ENCODE peak calls at places on chromosomes 3 and 15, in five cellular contexts. E is PC-9, B is endothelial cell of umbilical vein, V is upper lobe of right lung, P is WERI-Rb-1. W is an unnamed sample.

GRCh38 chr3:8755564-8756237 is 13.7 kb downstream of the OXTR start:
- DNase-seq in V (no peak), B (no peak), E (no peak), P (peak), W (no peak)

GRCh38 chr3:114127517-114127916 is 51.3 kb downstream of the DRD3 start:
- DNase-seq in E (no peak), V (no peak), P (no peak), B (no peak), W (no peak)

GRCh38 chr3:100401674-100402036 is 316 bp downstream of the LNP1 start:
- DNase-seq in E (no peak), B (no peak), V (peak), P (peak), W (peak)

GRCh38 chr15:63449711-63450110 is 54.7 kb upstream of the USP3 start:
- DNase-seq in E (no peak), V (no peak), P (no peak), B (no peak), W (no peak)

GRCh38 chr3:86934851-86935250 is 56.1 kb downstream of the VGLL3 start:
- DNase-seq in V (no peak), B (no peak), E (no peak), P (no peak), W (no peak)

GRCh38 chr3:160010578-160010977 is 21.9 kb downstream of the IL12A start:
- DNase-seq in B (no peak), P (no peak), E (no peak), V (no peak), W (no peak)

GRCh38 chr3:13064964-13065363 is 8.3 kb downstream of the IQSEC1 start:
- DNase-seq in E (no peak), P (no peak), V (no peak), B (no peak), W (no peak)

GRCh38 chr15:77419050-77419835 is 661 bp downstream of the PEAK1 start:
- DNase-seq in B (no peak), P (peak), V (peak), E (peak), W (peak)

GRCh38 chr3:123732447-123732846 is 147.6 kb upstream of the HACD2 start:
- DNase-seq in B (no peak), P (no peak), V (no peak), E (peak), W (no peak)

GRCh38 chr15:33200444-33200843 is 5.9 kb upstream of the FMN1 start:
- DNase-seq in B (no peak), V (no peak), E (no peak), P (no peak), W (no peak)

GRCh38 chr3:191220908-191221307 is 21.9 kb downstream of the OSTN start:
- DNase-seq in P (peak), V (no peak), E (no peak), B (no peak), W (no peak)

GRCh38 chr15:71386005-71386404 is 270.7 kb downstream of the THSD4 start:
- DNase-seq in V (no peak), B (no peak), E (no peak), P (no peak), W (no peak)

GRCh38 chr15:71385469-71385868 is 270.2 kb downstream of the THSD4 start:
- DNase-seq in P (no peak), V (no peak), B (no peak), E (no peak), W (no peak)

GRCh38 chr15:71385026-71385425 is 269.8 kb downstream of the THSD4 start:
- DNase-seq in P (no peak), E (no peak), V (no peak), B (peak), W (no peak)

GRCh38 chr15:71387825-71388224 is 272.6 kb downstream of the THSD4 start:
- DNase-seq in P (no peak), E (no peak), B (no peak), V (no peak), W (no peak)

DNA sequence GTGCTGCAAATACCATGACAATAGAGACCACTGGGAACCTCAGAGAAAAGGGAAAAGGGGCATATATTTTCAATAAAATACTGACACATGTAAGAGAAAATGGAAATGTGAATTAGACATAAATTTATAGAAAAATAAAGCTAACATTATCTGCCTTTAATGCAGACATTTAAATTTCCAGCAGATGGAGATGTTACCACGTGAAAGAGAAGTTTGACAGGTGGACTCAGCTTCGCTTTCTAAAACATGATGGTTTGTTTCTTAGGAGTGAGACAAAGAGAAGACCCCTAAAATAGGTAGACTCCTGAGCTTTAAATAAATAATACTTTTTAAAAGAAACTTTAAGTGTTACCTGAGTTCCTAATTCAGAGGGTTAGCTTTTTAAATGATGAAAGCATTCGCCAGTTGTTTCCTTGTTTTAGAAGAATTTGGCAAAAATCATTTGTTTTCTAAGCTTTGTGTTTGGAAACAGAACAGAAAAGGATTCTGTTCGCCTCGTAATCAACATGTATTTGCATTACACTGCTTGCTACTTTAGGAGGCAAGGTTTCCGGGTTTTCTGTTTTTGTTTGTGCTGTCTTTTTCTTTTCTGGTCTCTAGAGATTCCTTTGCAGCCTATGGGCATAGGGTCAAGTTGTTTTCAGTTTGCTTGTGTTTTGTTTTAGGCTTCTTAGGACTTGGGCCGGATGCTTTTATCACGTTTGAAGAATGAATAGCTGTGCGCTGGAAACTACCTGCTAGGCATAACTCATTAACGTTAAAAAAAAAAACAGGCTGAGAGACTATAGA is 271.4 kb downstream of the THSD4 start:
- DNase-seq in E (no peak), P (no peak), B (peak), V (no peak), W (no peak)
- H3K4me3 ChIP-seq in E (no peak), P (no peak), B (no peak), V (no peak), W (no peak)

DNA sequence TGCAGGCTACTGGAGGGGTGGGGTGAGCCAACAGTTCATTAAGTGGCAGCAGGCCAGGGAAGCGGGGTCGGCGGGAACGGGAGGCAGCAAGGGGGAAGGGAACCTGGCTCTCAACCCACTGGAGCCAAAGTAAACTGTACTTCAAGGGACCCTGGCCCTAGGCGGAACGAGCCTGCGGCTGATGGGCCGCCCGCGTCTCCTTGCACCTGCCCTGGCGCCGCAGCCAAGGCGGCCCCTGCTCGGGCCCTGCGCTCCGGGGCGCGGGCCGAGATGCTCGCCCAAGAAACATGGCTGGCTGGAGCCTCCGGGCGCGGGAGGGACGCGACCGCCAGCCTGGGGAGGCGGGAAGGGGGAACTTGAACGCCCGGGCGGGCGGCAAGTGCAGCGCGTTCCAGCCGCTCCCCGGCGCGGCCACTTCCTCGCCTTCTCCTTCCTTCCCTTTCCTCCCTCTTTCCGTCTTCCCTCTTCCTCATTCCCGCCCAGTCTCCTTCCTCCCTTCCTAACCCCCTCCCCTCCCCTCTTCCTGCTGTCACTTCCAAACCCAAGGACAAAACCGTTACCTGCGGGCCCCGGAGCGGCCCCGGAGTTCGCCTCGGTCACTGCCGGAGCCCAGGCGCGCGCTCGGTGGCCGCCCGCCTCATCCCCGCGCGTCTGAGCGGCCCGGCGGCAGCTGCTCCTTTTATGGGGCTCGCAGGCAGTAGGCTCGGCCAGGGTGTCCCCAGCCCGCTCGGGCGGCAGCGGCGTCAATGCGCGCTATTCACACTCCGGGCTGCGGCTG is 489.7 kb downstream of the MAGI1 start:
- DNase-seq in P (no peak), B (no peak), E (no peak), V (no peak), W (no peak)
- H3K27ac ChIP-seq in P (no peak), B (no peak), E (no peak), V (no peak), W (peak)

GRCh38 chr3:57856675-57857074 is 100.6 kb downstream of the SLMAP start:
- DNase-seq in V (no peak), P (no peak), E (no peak), B (peak), W (no peak)
- TF ChIP-seq CTCF in V (peak), P (no peak), E (peak), B (no peak), W (no peak)

DNA sequence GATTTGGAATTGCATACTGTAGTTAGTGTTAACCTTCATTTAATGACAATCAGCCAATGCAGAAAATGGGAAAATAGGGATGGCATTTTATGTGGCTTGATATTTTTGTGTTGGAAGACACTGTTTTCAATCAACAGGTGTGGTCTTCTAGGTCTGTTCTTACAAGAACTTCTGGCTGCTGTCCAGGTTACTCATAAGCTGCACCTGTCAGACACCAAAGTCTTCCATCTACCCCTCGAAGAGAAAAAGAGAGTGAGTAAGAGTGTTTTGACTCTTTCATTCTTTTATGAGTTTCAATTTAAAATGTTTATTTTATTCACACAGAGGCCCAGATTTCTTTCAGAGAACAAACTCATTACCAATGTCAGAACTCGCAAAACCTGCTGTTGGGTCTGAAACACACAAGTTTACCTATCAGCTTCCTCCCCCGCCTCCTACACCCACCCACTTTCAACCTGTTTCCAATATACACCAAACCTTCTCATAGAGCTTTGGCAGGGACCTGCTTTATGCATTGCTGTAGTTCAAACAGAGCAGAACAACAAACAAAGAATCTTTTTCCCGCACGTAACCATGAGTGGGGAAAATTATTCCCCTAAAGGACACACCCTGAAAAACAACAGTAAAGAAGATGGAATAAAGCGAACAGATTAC is 767.7 kb upstream of the ALCAM start:
- DNase-seq in P (no peak), E (no peak), V (no peak), B (no peak), W (no peak)
- H3K4me3 ChIP-seq in P (no peak), E (no peak), V (no peak), B (no peak), W (no peak)